ENCODE peak calls at places on chromosomes 7 and 10, in four cellular contexts. One of them, this sample, is unnamed.
A peak's percentile ranks its signal among the peaks of the same experiment; 100 is the strongest.

GRCh38 chr7:130142654-130143333 is 62.4 kb downstream of the TMEM209 start:
- ATAC-seq in A549: peak; percentile 6
- ATAC-seq in gastrocnemius medialis: no peak
- ATAC-seq in HCT116: no peak
- ATAC-seq in this sample: no peak

GRCh38 chr10:24438800-24439199 is 229.9 kb downstream of the KIAA1217 start:
- ATAC-seq in A549: no peak
- ATAC-seq in gastrocnemius medialis: no peak
- ATAC-seq in HCT116: no peak
- ATAC-seq in this sample: no peak

GRCh38 chr7:94440460-94441039 is 45.9 kb downstream of the COL1A2 start:
- ATAC-seq in A549: no peak
- ATAC-seq in gastrocnemius medialis: no peak
- ATAC-seq in HCT116: no peak
- ATAC-seq in this sample: no peak

GRCh38 chr7:39754326-39755120 is 131.2 kb downstream of the RALA start:
- ATAC-seq in A549: no peak
- ATAC-seq in gastrocnemius medialis: no peak
- ATAC-seq in HCT116: no peak
- ATAC-seq in this sample: peak; percentile 37

GRCh38 chr7:130149575-130150139 is 55.5 kb downstream of the TMEM209 start:
- ATAC-seq in A549: no peak
- ATAC-seq in gastrocnemius medialis: no peak
- ATAC-seq in HCT116: no peak
- ATAC-seq in this sample: no peak

GRCh38 chr7:139583826-139584553 is 60.5 kb downstream of the CLEC2L start:
- ATAC-seq in A549: no peak
- ATAC-seq in gastrocnemius medialis: no peak
- ATAC-seq in HCT116: no peak
- ATAC-seq in this sample: no peak

GRCh38 chr7:28135296-28135695 is 45.3 kb downstream of the JAZF1 start:
- ATAC-seq in A549: no peak
- ATAC-seq in gastrocnemius medialis: no peak
- ATAC-seq in HCT116: no peak
- ATAC-seq in this sample: no peak

GRCh38 chr10:73117976-73118743 is 7.9 kb downstream of the NUDT13 start:
- ATAC-seq in A549: peak; percentile 81
- ATAC-seq in gastrocnemius medialis: peak; percentile 93
- ATAC-seq in HCT116: peak; percentile 87
- ATAC-seq in this sample: no peak

GRCh38 chr10:128324058-128324457 is 197.8 kb upstream of the MKI67 start:
- ATAC-seq in A549: peak; percentile 47
- ATAC-seq in gastrocnemius medialis: peak; percentile 86
- ATAC-seq in HCT116: peak; percentile 90
- ATAC-seq in this sample: no peak

GRCh38 chr10:87105725-87106124 is 10.7 kb downstream of the SHLD2 start:
- ATAC-seq in A549: no peak
- ATAC-seq in gastrocnemius medialis: no peak
- ATAC-seq in HCT116: no peak
- ATAC-seq in this sample: no peak

GRCh38 chr10:110392860-110393732 is 88.4 kb upstream of the SMNDC1 start:
- ATAC-seq in A549: no peak
- ATAC-seq in gastrocnemius medialis: no peak
- ATAC-seq in HCT116: no peak
- ATAC-seq in this sample: no peak

GRCh38 chr7:32259917-32260596 is 189.8 kb upstream of the PDE1C start:
- ATAC-seq in A549: no peak
- ATAC-seq in gastrocnemius medialis: no peak
- ATAC-seq in HCT116: no peak
- ATAC-seq in this sample: no peak

GRCh38 chr10:4260483-4260882 is 475.5 kb upstream of the KLF6 start:
- ATAC-seq in A549: no peak
- ATAC-seq in gastrocnemius medialis: peak; percentile 97
- ATAC-seq in HCT116: no peak
- ATAC-seq in this sample: peak; percentile 82

GRCh38 chr10:129883029-129883428 is 81.0 kb downstream of the EBF3 start:
- ATAC-seq in A549: no peak
- ATAC-seq in gastrocnemius medialis: no peak
- ATAC-seq in HCT116: no peak
- ATAC-seq in this sample: no peak

GRCh38 chr10:90288403-90288933 is 569.4 kb downstream of the HTR7 start:
- ATAC-seq in A549: no peak
- ATAC-seq in gastrocnemius medialis: no peak
- ATAC-seq in HCT116: no peak
- ATAC-seq in this sample: peak; percentile 58

GRCh38 chr7:24851791-24852190 is 94.5 kb upstream of the GSDME start:
- ATAC-seq in A549: peak; percentile 47
- ATAC-seq in gastrocnemius medialis: no peak
- ATAC-seq in HCT116: peak; percentile 76
- ATAC-seq in this sample: no peak

GRCh38 chr10:124649209-124649608 is 95.0 kb downstream of the FAM53B start:
- ATAC-seq in A549: no peak
- ATAC-seq in gastrocnemius medialis: peak; percentile 46
- ATAC-seq in HCT116: no peak
- ATAC-seq in this sample: peak; percentile 34

GRCh38 chr10:93437000-93437945 is 44.9 kb downstream of the MYOF start:
- ATAC-seq in A549: peak; percentile 93
- ATAC-seq in gastrocnemius medialis: peak; percentile 97
- ATAC-seq in HCT116: peak; percentile 79
- ATAC-seq in this sample: peak; percentile 91

GRCh38 chr10:133337079-133337725 is 506 bp upstream of the CALY start:
- ATAC-seq in A549: no peak
- ATAC-seq in gastrocnemius medialis: no peak
- ATAC-seq in HCT116: no peak
- ATAC-seq in this sample: no peak
- H3K4me3 ChIP-seq in A549: peak overlapping the region; percentile 58
- H3K4me3 ChIP-seq in gastrocnemius medialis: no peak overlapping the region
- H3K4me3 ChIP-seq in HCT116: no peak overlapping the region
- H3K4me3 ChIP-seq in this sample: no peak overlapping the region

DNA sequence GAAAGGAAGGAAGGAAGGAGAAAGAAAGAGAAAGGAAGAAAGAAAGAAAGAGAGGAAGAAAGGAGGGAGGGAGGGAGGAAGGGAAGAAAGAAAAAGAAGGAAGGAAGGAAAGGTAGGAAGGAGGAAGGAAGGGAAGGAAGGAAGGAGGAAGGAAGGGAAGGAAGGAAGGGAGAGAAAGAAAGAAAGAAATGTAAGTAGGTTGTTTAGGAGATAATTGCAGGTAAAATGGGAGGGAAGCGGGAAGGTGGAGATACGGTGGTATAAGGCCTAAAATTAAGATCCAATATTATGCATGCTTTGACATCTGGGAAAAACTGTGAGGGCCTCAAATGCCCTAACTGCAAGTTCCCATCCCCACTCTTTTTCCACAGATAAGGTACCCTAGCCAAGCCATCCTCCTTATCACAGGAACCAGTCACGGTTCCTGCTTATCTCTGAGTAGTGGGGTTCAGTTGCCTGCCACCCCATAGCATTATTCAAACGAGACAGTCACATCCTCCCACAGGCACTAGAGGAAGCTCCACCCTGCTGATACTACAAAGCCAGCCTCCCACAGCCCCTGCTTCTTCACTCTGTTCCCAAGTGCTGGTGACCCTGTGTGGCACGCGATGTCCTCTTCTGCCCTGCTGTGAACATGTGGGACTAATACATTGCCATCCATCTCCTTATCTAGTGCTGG is 28.7 kb downstream of the ST8SIA6 start:
- ATAC-seq in A549: no peak
- ATAC-seq in gastrocnemius medialis: no peak
- ATAC-seq in HCT116: no peak
- ATAC-seq in this sample: no peak
- TF ChIP-seq POLR2A in A549: no peak
- TF ChIP-seq POLR2A in gastrocnemius medialis: no peak
- TF ChIP-seq POLR2A in HCT116: no peak
- TF ChIP-seq POLR2A in this sample: no peak

DNA sequence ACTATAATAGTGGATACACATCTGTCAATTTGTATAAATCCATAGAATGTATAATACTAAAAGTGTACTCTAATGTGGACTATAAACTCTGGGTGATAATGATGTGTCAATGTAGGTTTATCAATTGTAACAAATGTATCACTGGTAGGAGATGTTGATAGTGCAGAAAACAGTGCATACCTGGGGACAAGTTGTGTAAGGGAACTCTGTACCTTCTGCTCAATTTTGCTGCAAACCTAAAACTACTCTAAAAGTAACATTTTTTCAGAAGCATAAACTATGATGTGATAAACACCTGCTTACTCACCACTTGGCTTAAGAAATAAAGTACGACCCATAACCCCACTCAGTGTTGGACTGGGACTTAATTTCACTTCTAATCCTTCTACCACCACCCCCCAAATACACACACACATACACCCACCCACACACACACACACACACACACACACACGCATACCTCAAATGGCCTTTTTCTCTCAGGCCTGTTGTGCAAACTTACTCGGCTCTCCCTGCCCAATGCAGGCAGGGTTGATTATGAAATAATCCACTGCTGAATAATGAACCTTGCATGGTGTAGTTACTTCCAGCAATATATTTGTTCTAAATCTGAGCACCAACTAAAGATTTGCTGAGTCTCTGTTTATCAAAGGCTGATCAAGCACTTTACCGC is 154.1 kb upstream of the KMT2E start:
- ATAC-seq in A549: no peak
- ATAC-seq in gastrocnemius medialis: no peak
- ATAC-seq in HCT116: no peak
- ATAC-seq in this sample: peak; percentile 39
- H3K4me3 ChIP-seq in A549: no peak overlapping the region
- H3K4me3 ChIP-seq in gastrocnemius medialis: no peak overlapping the region
- H3K4me3 ChIP-seq in HCT116: no peak overlapping the region
- H3K4me3 ChIP-seq in this sample: no peak overlapping the region

DNA sequence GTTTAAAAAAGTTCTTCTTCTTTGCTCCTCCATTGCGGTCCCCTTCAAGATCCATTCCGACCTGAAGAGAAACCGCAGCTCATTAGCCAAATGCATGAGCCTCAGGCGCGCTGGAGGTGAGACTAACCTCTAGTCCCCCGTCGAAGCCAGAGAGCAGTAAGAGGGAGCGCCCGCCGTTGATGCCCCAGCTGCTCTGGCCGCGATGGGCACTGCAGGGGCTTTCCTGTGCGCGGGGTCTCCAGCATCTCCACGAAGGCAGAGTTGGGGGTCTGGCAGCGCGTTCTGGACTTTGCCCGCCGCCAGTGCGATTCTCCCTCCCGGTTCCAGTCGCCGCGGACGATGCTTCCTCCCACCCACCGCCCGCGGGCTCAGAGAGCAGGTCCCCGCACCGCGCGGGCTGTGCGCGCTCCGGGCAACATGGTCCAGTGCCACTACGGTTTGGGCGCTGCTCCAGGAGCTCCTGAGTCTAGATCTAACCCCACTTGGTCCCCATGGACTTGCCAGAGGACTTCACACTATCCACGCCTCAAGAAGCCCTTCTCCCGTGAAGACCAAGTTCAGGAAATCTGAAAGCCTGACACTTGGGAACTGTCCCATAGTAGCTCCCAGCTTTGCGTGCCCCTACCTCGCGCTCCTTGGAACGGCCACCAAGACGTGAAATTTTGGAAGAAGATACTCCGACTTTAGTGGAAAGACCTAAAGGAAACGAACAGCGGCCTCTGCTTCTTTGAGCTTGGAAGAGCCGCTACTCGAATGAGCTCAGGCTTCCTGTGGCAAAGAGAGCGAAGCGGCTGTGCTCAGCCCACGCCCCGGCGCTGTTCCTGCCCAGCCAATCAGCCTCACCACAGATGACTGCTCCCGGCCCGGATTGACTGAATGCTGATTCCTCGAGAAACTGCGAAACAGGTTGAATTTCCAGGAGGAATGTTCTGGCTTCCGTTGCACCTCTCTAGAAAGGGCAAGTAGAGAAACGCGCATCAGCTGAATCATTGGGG is at the start of gene ABCB1:
- ATAC-seq in A549: peak; percentile 71
- ATAC-seq in gastrocnemius medialis: peak; percentile 80
- ATAC-seq in HCT116: peak; percentile 97
- ATAC-seq in this sample: peak; percentile 92
- TF ChIP-seq POLR2A in A549: no peak
- TF ChIP-seq POLR2A in gastrocnemius medialis: no peak
- TF ChIP-seq POLR2A in HCT116: no peak
- TF ChIP-seq POLR2A in this sample: no peak